ENCODE peak calls at places on chromosome 21, in four cellular contexts. One of them, this sample, is unnamed.

GRCh38 chr21:42007541-42007940 is 2.6 kb downstream of the ZBTB21 start:
- DNase-seq in K562: no peak
- DNase-seq in hepatocyte: no peak
- DNase-seq in HCT116: no peak
- DNase-seq in this sample: no peak

GRCh38 chr21:43719748-43720538 is 1.0 kb downstream of the PDXK start:
- DNase-seq in K562: peak
- DNase-seq in hepatocyte: no peak
- DNase-seq in HCT116: no peak
- DNase-seq in this sample: no peak

GRCh38 chr21:45981154-45981606 is 390 bp upstream of the COL6A1 start:
- DNase-seq in K562: peak
- DNase-seq in hepatocyte: peak
- DNase-seq in HCT116: peak
- DNase-seq in this sample: peak

GRCh38 chr21:31514598-31514997 is 144.9 kb upstream of the SOD1 start:
- DNase-seq in K562: no peak
- DNase-seq in hepatocyte: peak
- DNase-seq in HCT116: no peak
- DNase-seq in this sample: peak

GRCh38 chr21:26041441-26042180 is 129.0 kb downstream of the APP start:
- DNase-seq in K562: no peak
- DNase-seq in hepatocyte: no peak
- DNase-seq in HCT116: no peak
- DNase-seq in this sample: no peak

GRCh38 chr21:43984905-43985689 is 27.0 kb upstream of the TRAPPC10 start:
- DNase-seq in K562: no peak
- DNase-seq in hepatocyte: no peak
- DNase-seq in HCT116: no peak
- DNase-seq in this sample: peak

GRCh38 chr21:41961282-41961701 is 7.5 kb upstream of the C2CD2 start:
- DNase-seq in K562: no peak
- DNase-seq in hepatocyte: no peak
- DNase-seq in HCT116: no peak
- DNase-seq in this sample: no peak

GRCh38 chr21:45135122-45135521 is 60.7 kb downstream of the ADARB1 start:
- DNase-seq in K562: no peak
- DNase-seq in hepatocyte: no peak
- DNase-seq in HCT116: no peak
- DNase-seq in this sample: no peak

GRCh38 chr21:17386498-17386897 is 126.3 kb upstream of the CXADR start:
- DNase-seq in K562: no peak
- DNase-seq in hepatocyte: no peak
- DNase-seq in HCT116: no peak
- DNase-seq in this sample: no peak

GRCh38 chr21:26050857-26051256 is 119.7 kb downstream of the APP start:
- DNase-seq in K562: no peak
- DNase-seq in hepatocyte: no peak
- DNase-seq in HCT116: no peak
- DNase-seq in this sample: no peak

GRCh38 chr21:45506836-45507522 is 35.3 kb downstream of the SLC19A1 start:
- DNase-seq in K562: no peak
- DNase-seq in hepatocyte: no peak
- DNase-seq in HCT116: no peak
- DNase-seq in this sample: no peak

GRCh38 chr21:27406297-27407009 is 439.6 kb upstream of the ADAMTS5 start:
- DNase-seq in K562: no peak
- DNase-seq in hepatocyte: no peak
- DNase-seq in HCT116: no peak
- DNase-seq in this sample: no peak

GRCh38 chr21:42570841-42571387 is 57.3 kb downstream of the SLC37A1 start:
- DNase-seq in K562: no peak
- DNase-seq in hepatocyte: no peak
- DNase-seq in HCT116: no peak
- DNase-seq in this sample: no peak

GRCh38 chr21:15204140-15204774 is 139.5 kb upstream of the NRIP1 start:
- DNase-seq in K562: no peak
- DNase-seq in hepatocyte: no peak
- DNase-seq in HCT116: no peak
- DNase-seq in this sample: no peak

GRCh38 chr21:42674351-42674940 is 21.0 kb downstream of the PDE9A start:
- DNase-seq in K562: peak
- DNase-seq in hepatocyte: peak
- DNase-seq in HCT116: no peak
- DNase-seq in this sample: no peak

GRCh38 chr21:16976132-16976666 is 536.6 kb upstream of the CXADR start:
- DNase-seq in K562: no peak
- DNase-seq in hepatocyte: no peak
- DNase-seq in HCT116: no peak
- DNase-seq in this sample: no peak

GRCh38 chr21:45386728-45387371 is 18.1 kb upstream of the COL18A1 start:
- DNase-seq in K562: peak
- DNase-seq in hepatocyte: peak
- DNase-seq in HCT116: no peak
- DNase-seq in this sample: no peak

GRCh38 chr21:43347461-43347860 is 79.5 kb downstream of the SIK1 start:
- DNase-seq in K562: no peak
- DNase-seq in hepatocyte: no peak
- DNase-seq in HCT116: no peak
- DNase-seq in this sample: no peak

GRCh38 chr21:42047821-42048613 is 23.1 kb upstream of the UMODL1 start:
- DNase-seq in K562: no peak
- DNase-seq in hepatocyte: no peak
- DNase-seq in HCT116: no peak
- DNase-seq in this sample: no peak

GRCh38 chr21:41663805-41664788 is 102.8 kb downstream of the RIPK4 start:
- DNase-seq in K562: no peak
- DNase-seq in hepatocyte: peak
- DNase-seq in HCT116: no peak
- DNase-seq in this sample: no peak

GRCh38 chr21:46392921-46393320 is 65.8 kb upstream of the DIP2A start:
- DNase-seq in K562: no peak
- DNase-seq in hepatocyte: no peak
- DNase-seq in HCT116: no peak
- DNase-seq in this sample: no peak

GRCh38 chr21:26732442-26733221 is 112.6 kb downstream of the ADAMTS1 start:
- DNase-seq in K562: peak
- DNase-seq in hepatocyte: peak
- DNase-seq in HCT116: no peak
- DNase-seq in this sample: peak

GRCh38 chr21:43331962-43332458 is 94.9 kb downstream of the SIK1 start:
- DNase-seq in K562: no peak
- DNase-seq in hepatocyte: peak
- DNase-seq in HCT116: no peak
- DNase-seq in this sample: no peak

GRCh38 chr21:32776743-32777142 is 5.2 kb upstream of the PAXBP1 start:
- DNase-seq in K562: no peak
- DNase-seq in hepatocyte: no peak
- DNase-seq in HCT116: no peak
- DNase-seq in this sample: no peak
- TF ChIP-seq EZH2 in K562: no peak
- TF ChIP-seq EZH2 in hepatocyte: no peak
- TF ChIP-seq EZH2 in HCT116: no peak
- TF ChIP-seq EZH2 in this sample: no peak

DNA sequence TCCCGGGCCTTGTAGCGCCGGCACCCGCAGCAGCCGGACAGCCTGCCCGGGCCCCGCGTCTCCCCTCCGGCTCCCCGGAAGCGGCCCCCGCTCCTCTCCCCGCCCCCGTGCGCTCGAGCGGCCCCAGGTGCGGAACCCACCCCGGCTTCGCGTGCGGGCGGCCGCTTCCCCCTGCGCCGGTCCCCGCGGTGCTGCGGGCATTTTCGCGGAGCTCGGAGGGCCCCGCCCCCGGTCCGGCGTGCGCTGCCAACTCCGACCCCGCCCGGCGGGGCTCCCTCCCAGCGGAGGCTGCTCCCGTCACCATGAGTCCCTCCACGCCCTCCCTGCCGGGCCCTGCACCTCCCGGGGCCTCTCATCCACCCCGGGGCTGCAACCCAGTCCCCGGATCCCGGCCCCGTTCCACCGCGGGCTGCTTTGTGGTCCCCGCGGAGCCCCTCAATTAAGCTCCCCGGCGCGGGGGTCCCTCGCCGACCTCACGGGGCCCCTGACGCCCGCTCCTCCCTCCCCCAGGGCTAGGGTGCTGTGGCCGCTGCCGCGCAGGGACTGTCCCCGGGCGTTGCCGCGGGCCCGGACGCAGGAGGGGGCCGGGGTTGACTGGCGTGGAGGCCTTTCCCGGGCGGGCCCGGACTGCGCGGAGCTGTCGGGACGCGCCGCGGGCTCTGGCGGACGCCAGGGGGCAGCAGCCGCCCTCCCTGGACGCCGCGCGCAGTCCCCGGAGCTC is 159.4 kb downstream of the RUNX1 start:
- DNase-seq in K562: peak
- DNase-seq in hepatocyte: peak
- DNase-seq in HCT116: no peak
- DNase-seq in this sample: peak
- TF ChIP-seq EZH2 in K562: no peak
- TF ChIP-seq EZH2 in hepatocyte: no peak
- TF ChIP-seq EZH2 in HCT116: no peak
- TF ChIP-seq EZH2 in this sample: no peak

GRCh38 chr21:33028271-33028670 is 2.5 kb downstream of the OLIG2 start:
- DNase-seq in K562: no peak
- DNase-seq in hepatocyte: no peak
- DNase-seq in HCT116: no peak
- DNase-seq in this sample: no peak

GRCh38 chr21:33029975-33030461 is 4.3 kb downstream of the OLIG2 start:
- DNase-seq in K562: no peak
- DNase-seq in hepatocyte: no peak
- DNase-seq in HCT116: no peak
- DNase-seq in this sample: no peak

GRCh38 chr21:33029512-33029921 is 3.8 kb downstream of the OLIG2 start:
- DNase-seq in K562: no peak
- DNase-seq in hepatocyte: no peak
- DNase-seq in HCT116: no peak
- DNase-seq in this sample: no peak

GRCh38 chr21:33027401-33028185 is 1.9 kb downstream of the OLIG2 start:
- DNase-seq in K562: no peak
- DNase-seq in hepatocyte: no peak
- DNase-seq in HCT116: no peak
- DNase-seq in this sample: no peak

DNA sequence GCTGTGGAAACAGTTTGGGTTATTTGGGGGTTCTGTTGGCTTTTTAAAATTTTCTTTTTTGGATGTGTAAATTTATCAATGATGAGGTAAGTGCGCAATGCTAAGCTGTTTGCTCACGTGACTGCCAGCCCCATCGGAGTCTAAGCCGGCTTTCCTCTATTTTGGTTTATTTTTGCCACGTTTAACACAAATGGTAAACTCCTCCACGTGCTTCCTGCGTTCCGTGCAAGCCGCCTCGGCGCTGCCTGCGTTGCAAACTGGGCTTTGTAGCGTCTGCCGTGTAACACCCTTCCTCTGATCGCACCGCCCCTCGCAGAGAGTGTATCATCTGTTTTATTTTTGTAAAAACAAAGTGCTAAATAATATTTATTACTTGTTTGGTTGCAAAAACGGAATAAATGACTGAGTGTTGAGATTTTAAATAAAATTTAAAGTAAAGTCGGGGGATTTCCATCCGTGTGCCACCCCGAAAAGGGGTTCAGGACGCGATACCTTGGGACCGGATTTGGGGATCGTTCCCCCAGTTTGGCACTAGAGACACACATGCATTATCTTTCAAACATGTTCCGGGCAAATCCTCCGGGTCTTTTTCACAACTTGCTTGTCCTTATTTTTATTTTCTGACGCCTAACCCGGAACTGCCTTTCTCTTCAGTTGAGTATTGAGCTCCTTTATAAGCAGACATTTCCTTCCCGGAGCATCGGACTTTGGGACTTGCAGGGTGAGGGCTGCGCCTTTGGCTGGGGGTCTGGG is 3.2 kb downstream of the OLIG2 start:
- DNase-seq in K562: no peak
- DNase-seq in hepatocyte: no peak
- DNase-seq in HCT116: no peak
- DNase-seq in this sample: no peak
- TF ChIP-seq EZH2 in K562: no peak
- TF ChIP-seq EZH2 in hepatocyte: peak
- TF ChIP-seq EZH2 in HCT116: no peak
- TF ChIP-seq EZH2 in this sample: no peak

GRCh38 chr21:36698160-36699025 is 522 bp upstream of the SIM2 start:
- DNase-seq in K562: no peak
- DNase-seq in hepatocyte: no peak
- DNase-seq in HCT116: peak
- DNase-seq in this sample: no peak
- TF ChIP-seq EZH2 in K562: no peak
- TF ChIP-seq EZH2 in hepatocyte: no peak
- TF ChIP-seq EZH2 in HCT116: no peak
- TF ChIP-seq EZH2 in this sample: no peak

This sample was measured in DND-41.